ENCODE peak calls at places on chromosomes 5 and 9, in seven cellular contexts. P is brain microvascular endothelial cell; I is tibial artery; T is CD8-positive, alpha-beta T cell; X is CD4-positive, alpha-beta T cell; E is psoas muscle; F is RWPE2. S is an unnamed sample.

GRCh38 chr5:124631874-124632550 is 114.4 kb downstream of the ZNF608 start:
- DNase-seq in P (peak), I (no peak), T (no peak), X (no peak), E (no peak), F (no peak), S (no peak)

GRCh38 chr9:91848146-91848545 is 101.9 kb downstream of the ROR2 start:
- DNase-seq in P (no peak), I (no peak), T (no peak), X (no peak), E (no peak), F (no peak), S (no peak)

GRCh38 chr9:83130541-83130940 is 67.6 kb upstream of the RASEF start:
- DNase-seq in P (peak), I (no peak), T (no peak), X (no peak), E (no peak), F (no peak), S (no peak)

GRCh38 chr5:32092938-32093812 is 80.9 kb downstream of the GOLPH3 start:
- DNase-seq in P (peak), I (no peak), T (peak), X (peak), E (no peak), F (no peak), S (no peak)

GRCh38 chr5:91179018-91179417 is 204.1 kb downstream of the ARRDC3 start:
- DNase-seq in P (no peak), I (no peak), T (no peak), X (no peak), E (no peak), F (no peak), S (no peak)

GRCh38 chr5:86664173-86664572 is 46.4 kb downstream of the COX7C start:
- DNase-seq in P (no peak), I (no peak), T (no peak), X (no peak), E (no peak), F (no peak), S (no peak)

GRCh38 chr5:159631001-159631400 is 285.3 kb upstream of the ADRA1B start:
- DNase-seq in P (no peak), I (no peak), T (no peak), X (no peak), E (no peak), F (no peak), S (no peak)

GRCh38 chr5:11452854-11453253 is 451.4 kb downstream of the CTNND2 start:
- DNase-seq in P (no peak), I (no peak), T (no peak), X (no peak), E (no peak), F (no peak), S (no peak)

GRCh38 chr5:102865171-102865509 is 110.0 kb downstream of the PAM start:
- DNase-seq in P (peak), I (no peak), T (no peak), X (no peak), E (no peak), F (no peak), S (no peak)

GRCh38 chr9:116152941-116153764 is 438 bp upstream of the PAPPA start:
- DNase-seq in P (peak), I (no peak), T (no peak), X (no peak), E (no peak), F (no peak), S (no peak)

GRCh38 chr9:35570709-35571108 is 34.4 kb upstream of the TESK1 start:
- DNase-seq in P (no peak), I (no peak), T (no peak), X (no peak), E (no peak), F (no peak), S (no peak)

GRCh38 chr5:154193176-154193575 is 2.6 kb downstream of the GALNT10 start:
- DNase-seq in P (no peak), I (no peak), T (no peak), X (no peak), E (no peak), F (no peak), S (no peak)

GRCh38 chr9:19976226-19976625 is 187.4 kb upstream of the SLC24A2 start:
- DNase-seq in P (no peak), I (no peak), T (no peak), X (no peak), E (no peak), F (no peak), S (no peak)

GRCh38 chr9:5263568-5264218 is 32.5 kb downstream of the INSL4 start:
- DNase-seq in P (peak), I (no peak), T (no peak), X (no peak), E (no peak), F (no peak), S (no peak)

GRCh38 chr5:78566747-78567449 is 81.7 kb downstream of the LHFPL2 start:
- DNase-seq in P (no peak), I (no peak), T (no peak), X (no peak), E (no peak), F (no peak), S (no peak)

GRCh38 chr5:135181653-135182052 is 147.6 kb upstream of the PITX1 start:
- DNase-seq in P (no peak), I (no peak), T (no peak), X (no peak), E (no peak), F (no peak), S (no peak)
- TF ChIP-seq CTCF in P (peak), I (no peak), T (no peak), X (no peak), E (no peak), F (no peak), S (no peak)

DNA sequence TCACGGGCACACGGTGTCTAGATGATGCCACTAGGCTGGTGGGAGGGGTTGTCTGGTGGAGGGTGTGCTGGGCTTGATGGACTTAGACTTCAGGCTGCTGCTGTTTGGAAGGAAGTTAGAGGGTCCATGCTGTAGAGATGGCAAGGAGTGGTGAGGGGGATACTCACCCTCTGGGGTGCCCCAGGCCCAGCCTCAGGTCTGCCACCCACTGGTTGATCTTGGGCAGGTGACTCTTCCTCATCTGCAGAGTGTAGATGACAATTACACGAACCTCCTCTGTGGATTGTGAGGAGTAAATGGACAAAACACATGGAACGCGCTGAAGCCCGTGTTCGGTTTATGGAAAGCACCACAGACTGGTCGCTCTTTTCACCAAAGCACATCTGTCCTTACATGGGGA is 58.1 kb downstream of the ZNF618 start:
- DNase-seq in P (no peak), I (no peak), T (no peak), X (no peak), E (no peak), F (no peak), S (no peak)
- TF ChIP-seq CTCF in P (no peak), I (no peak), T (no peak), X (no peak), E (no peak), F (no peak), S (no peak)

GRCh38 chr9:79408617-79409016 is 163.1 kb upstream of the TLE4 start:
- DNase-seq in P (no peak), I (no peak), T (no peak), X (no peak), E (no peak), F (no peak), S (no peak)

GRCh38 chr9:79403495-79403894 is 168.3 kb upstream of the TLE4 start:
- DNase-seq in P (no peak), I (no peak), T (peak), X (no peak), E (no peak), F (no peak), S (no peak)

DNA sequence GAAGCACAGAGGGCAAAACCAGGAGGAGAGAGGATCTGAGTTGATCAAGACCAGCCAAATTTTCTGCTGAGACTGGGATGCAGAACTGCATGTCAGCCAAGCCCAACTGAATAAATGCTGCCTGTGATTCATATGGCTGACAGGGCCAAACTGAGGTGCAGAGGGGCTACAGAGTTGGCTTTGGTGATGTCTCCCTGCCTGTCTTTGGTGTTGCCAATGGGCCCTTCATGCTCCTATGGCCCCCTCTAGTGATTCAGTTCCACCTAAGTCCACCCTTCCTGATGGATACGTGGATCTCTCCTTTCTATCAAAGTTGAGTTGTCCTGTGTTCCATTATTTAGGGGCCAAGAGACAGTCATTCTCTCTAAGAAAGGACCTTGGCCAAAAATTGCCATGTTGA is 163.6 kb upstream of the TLE4 start:
- DNase-seq in P (no peak), I (no peak), T (no peak), X (no peak), E (no peak), F (no peak), S (no peak)
- TF ChIP-seq CTCF in P (peak), I (no peak), T (no peak), X (no peak), E (no peak), F (no peak), S (no peak)

DNA sequence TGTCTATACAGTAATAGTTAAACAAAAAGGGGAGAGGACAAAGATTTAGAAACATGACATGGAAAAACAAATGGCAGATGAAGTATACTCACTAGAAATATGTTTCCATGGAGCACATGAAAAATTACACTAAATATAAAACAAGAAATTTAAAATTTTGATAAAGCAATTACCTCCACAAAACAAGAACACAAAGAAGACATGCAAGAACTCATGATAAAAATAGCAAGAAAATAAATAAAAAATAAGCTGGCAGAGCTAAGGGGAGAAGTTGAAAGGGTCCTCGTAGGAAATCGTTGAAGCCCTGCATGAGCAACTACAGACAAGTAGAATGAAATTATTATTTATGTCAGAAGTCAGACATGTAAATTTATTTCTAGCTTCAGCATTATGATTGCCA is 22.6 kb upstream of the TMEM171 start:
- DNase-seq in P (no peak), I (no peak), T (no peak), X (no peak), E (no peak), F (no peak), S (no peak)
- TF ChIP-seq CTCF in P (no peak), I (no peak), T (no peak), X (no peak), E (no peak), F (no peak), S (no peak)

DNA sequence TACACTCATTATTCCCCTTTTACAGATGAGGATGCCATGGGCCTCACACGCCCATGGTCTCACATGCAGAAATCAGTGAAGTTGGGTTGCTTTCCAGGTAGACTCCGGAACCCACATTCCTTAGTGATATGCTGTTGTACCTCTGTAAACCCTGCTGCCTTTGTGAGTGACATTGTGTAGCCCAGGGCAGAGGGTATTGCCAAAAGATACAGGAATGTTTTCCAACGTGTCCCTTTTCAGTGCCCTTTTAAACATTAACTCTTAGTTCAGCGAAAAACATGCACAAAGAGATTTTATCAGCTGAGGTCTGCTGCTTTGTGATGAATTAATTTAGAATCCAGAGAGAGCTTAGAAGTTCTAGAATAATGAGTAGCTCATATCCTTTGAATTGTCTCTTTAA is 38.3 kb upstream of the TRMT10B start:
- DNase-seq in P (no peak), I (no peak), T (no peak), X (no peak), E (no peak), F (no peak), S (no peak)
- TF ChIP-seq CTCF in P (no peak), I (no peak), T (no peak), X (no peak), E (no peak), F (no peak), S (no peak)

DNA sequence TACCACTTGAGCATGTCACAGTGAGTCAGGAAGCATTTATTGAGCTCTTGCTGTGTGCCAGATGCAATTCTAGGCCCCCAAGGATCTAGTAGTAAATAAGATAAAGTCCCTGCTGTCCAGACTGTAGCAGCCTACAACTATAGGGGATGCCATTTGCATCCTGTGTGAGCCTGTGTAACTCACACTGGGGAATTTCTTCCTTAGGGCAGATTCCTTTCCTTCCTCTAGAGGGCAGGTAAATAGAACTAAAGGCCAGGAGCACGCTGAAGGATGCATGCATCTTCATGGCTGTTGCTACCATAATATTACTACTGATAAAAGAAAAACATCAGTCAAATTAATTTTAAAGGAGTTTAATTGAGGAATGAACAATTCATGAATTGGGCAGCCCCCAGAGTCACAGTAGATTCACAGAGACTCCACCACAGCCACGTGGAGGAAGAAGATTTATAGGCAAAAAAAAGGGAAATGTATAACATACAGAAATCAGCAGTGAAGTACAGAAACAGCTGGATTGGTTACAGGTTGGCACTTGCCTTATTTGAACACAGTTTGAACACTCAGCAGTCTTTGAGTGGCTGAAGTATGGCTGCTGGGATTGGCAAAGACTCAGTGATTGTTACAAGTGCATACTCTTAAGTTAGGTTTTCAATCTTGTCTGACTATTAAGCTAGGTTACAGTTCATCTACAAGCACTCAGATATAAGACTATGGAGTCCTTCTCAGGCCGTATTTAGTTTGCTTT is 98.9 kb downstream of the ACTL7B start:
- DNase-seq in P (no peak), I (no peak), T (no peak), X (no peak), E (no peak), F (no peak), S (no peak)
- TF ChIP-seq CTCF in P (peak), I (no peak), T (no peak), X (no peak), E (no peak), F (peak), S (no peak)

GRCh38 chr9:132116583-132116982 is 36.9 kb upstream of the MED27 start:
- DNase-seq in P (no peak), I (no peak), T (no peak), X (no peak), E (no peak), F (no peak), S (no peak)
- TF ChIP-seq CTCF in P (no peak), I (no peak), T (no peak), X (no peak), E (no peak), F (no peak), S (no peak)

DNA sequence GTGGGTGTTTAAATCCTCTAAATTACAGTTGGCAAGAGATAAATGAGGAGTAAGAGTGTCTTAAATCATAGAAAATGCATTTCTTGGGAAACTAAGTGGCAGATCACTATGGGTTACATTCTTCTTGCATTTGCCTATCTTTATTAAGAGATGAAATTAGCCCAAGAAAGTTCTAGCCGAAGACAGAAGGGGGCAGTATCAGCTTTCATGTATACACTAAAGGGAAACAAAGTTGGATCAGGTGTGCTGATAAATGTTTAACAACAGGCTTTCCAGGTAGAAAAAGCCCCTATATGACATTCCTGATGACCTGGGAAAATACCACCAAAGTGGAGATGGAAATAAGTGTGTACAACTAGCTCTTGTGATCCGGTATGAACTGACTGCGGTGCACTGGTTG is 81.9 kb upstream of the TLR4 start:
- DNase-seq in P (no peak), I (no peak), T (no peak), X (no peak), E (no peak), F (no peak), S (no peak)
- TF ChIP-seq CTCF in P (no peak), I (no peak), T (no peak), X (no peak), E (no peak), F (no peak), S (no peak)

GRCh38 chr9:114469091-114469853 is 36.0 kb downstream of the WHRN start:
- DNase-seq in P (no peak), I (peak), T (no peak), X (no peak), E (no peak), F (no peak), S (no peak)

GRCh38 chr9:114470581-114470980 is 34.7 kb downstream of the WHRN start:
- DNase-seq in P (no peak), I (peak), T (no peak), X (no peak), E (no peak), F (no peak), S (no peak)

GRCh38 chr9:114467910-114468309 is 37.4 kb downstream of the WHRN start:
- DNase-seq in P (no peak), I (peak), T (no peak), X (no peak), E (no peak), F (no peak), S (no peak)

GRCh38 chr9:114471157-114471556 is 34.1 kb downstream of the WHRN start:
- DNase-seq in P (no peak), I (no peak), T (no peak), X (no peak), E (no peak), F (no peak), S (no peak)

DNA sequence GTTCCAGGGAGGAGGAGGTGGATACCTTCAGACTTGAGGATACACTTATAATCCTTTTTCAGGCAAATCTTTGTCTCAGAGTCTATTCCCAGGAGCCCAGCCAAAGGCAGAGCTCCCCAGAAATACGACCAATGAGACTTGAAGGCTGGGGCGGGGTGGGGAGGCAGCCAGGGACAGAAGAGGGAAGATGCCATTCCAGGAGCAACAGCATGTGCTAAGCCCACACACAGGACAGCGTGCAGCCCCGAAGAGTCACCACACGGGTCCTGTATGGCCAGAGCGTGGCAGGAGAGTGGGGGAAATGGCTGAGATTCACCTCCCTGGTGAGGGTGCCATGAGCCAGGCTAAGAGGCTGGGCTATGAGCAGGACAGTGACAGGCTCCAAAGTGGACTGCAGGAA is 35.2 kb downstream of the WHRN start:
- DNase-seq in P (no peak), I (peak), T (no peak), X (no peak), E (no peak), F (no peak), S (no peak)
- TF ChIP-seq CTCF in P (no peak), I (no peak), T (no peak), X (no peak), E (no peak), F (no peak), S (no peak)

DNA sequence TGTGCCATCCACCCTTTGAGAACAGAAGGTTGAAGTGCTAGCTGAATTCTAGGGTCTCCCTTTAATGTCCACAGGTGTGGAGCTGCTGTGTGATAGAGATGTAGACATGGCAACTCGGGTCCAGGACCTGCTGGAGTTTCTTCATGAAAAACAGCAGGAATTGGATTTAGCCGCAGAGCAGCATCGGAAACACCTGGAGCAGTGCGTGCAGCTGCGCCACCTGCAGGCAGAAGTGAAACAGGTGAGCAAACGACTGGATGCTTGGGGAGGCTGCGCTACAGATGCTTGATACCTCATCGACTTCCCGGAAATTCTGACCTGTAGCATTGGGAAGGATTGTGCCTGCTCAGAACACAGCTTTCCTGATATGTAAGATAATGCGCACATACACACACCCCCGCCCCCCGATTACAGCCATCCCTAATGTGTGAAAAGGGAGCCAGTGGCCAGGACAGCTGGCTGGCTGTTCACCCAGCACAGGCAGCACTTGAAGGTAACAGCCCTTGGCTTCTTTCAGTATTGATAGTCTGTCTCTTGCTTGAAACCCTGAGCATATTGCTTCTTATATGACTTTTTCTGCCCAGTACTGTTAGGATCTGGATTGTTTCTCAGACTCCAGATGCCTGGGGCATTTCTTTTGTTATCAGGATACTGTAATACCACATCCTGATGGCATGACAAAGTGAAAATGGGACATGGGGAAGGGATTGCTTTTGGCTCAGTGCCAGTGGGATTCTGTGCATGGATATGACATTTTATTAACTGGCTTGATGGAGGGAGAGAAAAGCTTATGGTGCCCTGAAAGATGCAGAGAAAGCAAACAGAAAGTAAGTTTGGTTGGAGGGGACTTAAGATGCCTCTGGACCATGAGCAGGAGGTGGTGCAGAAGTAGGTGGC is 216.8 kb upstream of the OTULINL start:
- DNase-seq in P (no peak), I (no peak), T (no peak), X (no peak), E (no peak), F (no peak), S (no peak)
- TF ChIP-seq CTCF in P (peak), I (no peak), T (peak), X (no peak), E (peak), F (peak), S (peak)

S was measured in lower lobe of right lung.